ENCODE peak calls at places on chromosomes 7 and 10, in ten cellular contexts. J, N, H, X, F, G, Z, V, T and A are unnamed samples.

GRCh38 chr10:47409171-47409865 is 25.2 kb upstream of the ZNF488 start:
- DNase-seq in H (no peak), N (peak; percentile 58), T (no peak), Z (no peak), G (peak; percentile 21), X (no peak), V (no peak), F (no peak), J (no peak), A (no peak)

GRCh38 chr7:149874644-149875028 is 867 bp downstream of the ATP6V0E2 start:
- DNase-seq in V (no peak), X (no peak), H (no peak), G (no peak), J (no peak), T (no peak), Z (peak; percentile 63), F (no peak), N (no peak), A (peak; percentile 18)

GRCh38 chr10:63627376-63627775 is 106.2 kb downstream of the REEP3 start:
- DNase-seq in F (no peak), V (no peak), Z (no peak), N (no peak), T (no peak), H (no peak), J (no peak), G (no peak), X (no peak), A (no peak)

GRCh38 chr10:114252883-114253282 is 13.8 kb downstream of the VWA2 start:
- DNase-seq in V (no peak), N (no peak), Z (no peak), G (no peak), T (peak; percentile 25), X (no peak), F (no peak), J (no peak), H (no peak), A (no peak)

GRCh38 chr10:42975558-42976352 is 101.1 kb upstream of the RET start:
- DNase-seq in Z (no peak), F (no peak), G (no peak), T (peak; percentile 51), X (no peak), N (peak; percentile 7), H (no peak), V (peak; percentile 66), J (no peak), A (no peak)

GRCh38 chr7:522938-523289 is 3.3 kb upstream of the PDGFA start:
- DNase-seq in J (no peak), T (no peak), X (no peak), G (no peak), H (no peak), Z (no peak), N (no peak), V (no peak), F (no peak), A (no peak)

GRCh38 chr10:10792681-10793080 is 225.0 kb upstream of the CELF2 start:
- DNase-seq in X (peak; percentile 97), N (no peak), G (no peak), V (no peak), H (peak; percentile 82), F (peak; percentile 89), T (no peak), J (peak; percentile 90), Z (no peak), A (no peak)

GRCh38 chr7:132256721-132257212 is 319.5 kb downstream of the PLXNA4 start:
- DNase-seq in X (no peak), V (no peak), T (no peak), Z (no peak), G (no peak), F (no peak), J (no peak), N (no peak), H (no peak), A (no peak)

GRCh38 chr7:34709771-34710170 is 51.8 kb downstream of the NPSR1 start:
- DNase-seq in Z (peak; percentile 39), H (no peak), N (no peak), J (no peak), V (no peak), F (no peak), T (no peak), X (no peak), G (no peak), A (no peak)

GRCh38 chr7:52843436-52843835 is 192.0 kb upstream of the POM121L12 start:
- DNase-seq in X (no peak), T (no peak), V (no peak), G (no peak), N (no peak), F (no peak), H (no peak), Z (no peak), J (no peak), A (no peak)

GRCh38 chr10:116195583-116195982 is 77.4 kb downstream of the GFRA1 start:
- DNase-seq in J (no peak), V (no peak), H (no peak), F (no peak), T (no peak), Z (no peak), N (no peak), X (no peak), G (no peak), A (no peak)

DNA sequence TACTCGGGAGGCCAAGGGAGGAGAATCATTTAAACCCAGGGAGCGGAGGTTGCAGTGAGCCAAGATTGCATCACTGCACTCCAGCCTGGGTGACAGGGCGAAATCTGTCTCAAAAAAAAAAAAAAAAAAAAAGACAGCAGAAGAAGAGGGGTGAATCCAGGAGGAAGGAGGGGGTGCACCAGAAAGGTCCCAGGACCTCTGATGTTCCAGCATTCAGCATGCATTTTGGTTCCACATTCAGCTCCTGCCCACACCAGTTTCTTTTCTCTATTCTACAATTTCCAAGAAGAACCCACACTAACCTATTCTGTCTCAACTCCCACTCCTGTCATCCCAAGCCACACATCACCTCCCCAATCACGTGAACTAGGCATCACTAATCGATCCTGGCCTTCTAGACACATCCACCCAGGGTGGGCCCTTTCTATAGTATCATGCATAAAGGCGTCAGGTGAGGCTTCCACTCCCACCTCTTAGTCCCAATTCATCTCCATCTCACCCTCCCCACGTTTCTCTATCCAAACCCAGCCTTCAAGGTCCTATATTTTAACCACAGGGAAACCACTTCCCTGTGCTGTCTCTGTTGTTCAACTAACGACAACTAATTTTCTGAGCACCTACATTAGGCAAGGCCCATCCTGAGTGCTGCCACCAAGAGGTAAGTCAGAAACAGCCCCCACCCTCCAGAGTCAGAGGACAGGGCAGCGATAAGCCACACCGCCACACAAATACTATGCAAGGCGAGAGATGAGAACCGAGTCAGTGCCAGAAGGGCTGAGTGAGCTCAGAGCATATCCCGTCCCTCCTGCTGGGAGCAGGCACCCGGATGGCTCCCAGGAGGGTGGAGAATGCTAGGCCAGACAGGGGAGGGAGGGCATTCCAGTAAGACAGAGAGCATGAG is 2.2 kb downstream of the ANXA11 start:
- DNase-seq in T (peak; percentile 90), N (peak; percentile 83), G (peak; percentile 89), V (peak; percentile 90), X (peak; percentile 92), F (peak; percentile 65), J (peak; percentile 94), Z (peak; percentile 40), H (no peak), A (peak; percentile 74)
- H3K4me3 ChIP-seq in T (peak overlapping the region; percentile 76), N (peak overlapping the region; percentile 80), G (peak overlapping the region; percentile 97), V (peak overlapping the region; percentile 95), X (peak overlapping the region; percentile 91), F (peak overlapping the region; percentile 4), J (peak overlapping the region; percentile 98), Z (peak overlapping the region; percentile 78), H (peak overlapping the region; percentile 81), A (peak overlapping the region; percentile 80)

DNA sequence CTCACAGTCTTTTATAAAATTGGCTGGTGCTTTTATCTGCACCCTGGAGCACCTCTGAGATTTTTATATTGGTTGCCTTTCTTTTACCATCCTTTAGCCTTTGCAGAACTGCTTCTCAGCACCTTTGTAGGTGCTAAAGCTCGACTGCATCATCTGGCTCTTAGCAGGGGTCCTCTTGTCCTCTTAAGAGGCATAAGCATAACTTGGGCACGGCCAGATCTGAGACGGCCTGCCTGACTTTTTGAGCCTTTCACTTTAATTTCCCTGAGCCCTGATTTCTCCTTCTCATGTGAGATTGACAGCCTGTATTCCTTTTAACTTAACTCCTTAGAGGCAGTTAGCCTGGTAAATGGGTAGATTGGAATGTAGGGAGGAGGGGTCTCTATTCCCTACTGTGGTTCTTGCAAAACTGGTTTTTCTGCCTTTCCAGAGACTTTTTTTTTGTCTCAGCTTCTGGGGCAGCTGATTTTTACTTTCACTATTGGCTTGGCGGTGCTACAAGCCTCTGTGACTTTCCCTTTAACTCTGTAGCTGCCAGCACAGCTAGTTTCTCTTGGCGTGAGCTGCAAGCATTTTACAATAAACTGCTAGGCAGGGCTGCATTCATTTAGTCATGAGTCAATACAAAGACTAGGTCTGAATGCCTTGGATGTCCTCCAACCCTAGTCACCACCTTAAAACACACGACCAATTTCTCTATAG is 24.0 kb downstream of the ZPBP start:
- DNase-seq in V (peak; percentile 53), Z (no peak), H (peak; percentile 26), X (peak; percentile 60), T (no peak), J (no peak), F (no peak), G (no peak), N (no peak), A (no peak)
- H3K4me3 ChIP-seq in V (no peak overlapping the region), Z (peak overlapping the region; percentile 71), H (peak overlapping the region; percentile 13), X (peak overlapping the region; percentile 56), T (peak overlapping the region; percentile 56), J (peak overlapping the region; percentile 66), F (no peak overlapping the region), G (peak overlapping the region; percentile 68), N (peak overlapping the region; percentile 17), A (peak overlapping the region; percentile 60)

DNA sequence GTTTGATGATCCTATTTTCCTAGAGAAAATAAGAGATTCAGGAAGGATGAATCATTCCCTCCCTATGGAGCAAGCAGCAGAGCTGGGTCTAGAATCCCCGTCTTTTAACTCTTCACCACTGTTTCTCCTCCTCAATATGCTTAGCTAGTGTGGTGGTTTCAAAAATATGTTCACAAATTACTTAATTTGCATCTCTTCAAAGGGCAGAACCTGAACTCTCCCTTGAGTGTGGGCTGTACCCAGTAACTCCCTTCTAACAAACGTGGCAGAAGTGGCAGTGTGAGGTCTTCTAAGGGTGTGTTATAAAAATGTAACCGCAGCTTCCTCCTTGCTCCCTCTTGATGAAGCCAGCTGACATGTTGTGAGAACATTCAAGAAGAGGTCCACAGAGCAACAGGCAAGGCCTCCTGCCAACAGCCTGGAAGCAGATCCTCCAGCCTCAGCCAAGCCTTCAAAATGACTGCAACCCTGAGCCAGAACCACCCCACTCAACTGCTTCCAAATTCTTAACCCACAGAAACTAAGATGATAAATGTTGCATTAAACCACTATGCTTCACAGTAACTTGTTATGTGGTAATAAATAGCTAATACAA is 36.6 kb downstream of the SRPK2 start:
- DNase-seq in Z (peak; percentile 61), J (peak; percentile 86), N (peak; percentile 72), X (peak; percentile 99), F (peak; percentile 81), T (peak; percentile 90), G (peak; percentile 89), H (peak; percentile 43), V (no peak), A (peak; percentile 80)
- H3K4me3 ChIP-seq in Z (no peak overlapping the region), J (no peak overlapping the region), N (no peak overlapping the region), X (peak overlapping the region; percentile 29), F (no peak overlapping the region), T (peak overlapping the region; percentile 20), G (no peak overlapping the region), H (no peak overlapping the region), V (no peak overlapping the region), A (no peak overlapping the region)

DNA sequence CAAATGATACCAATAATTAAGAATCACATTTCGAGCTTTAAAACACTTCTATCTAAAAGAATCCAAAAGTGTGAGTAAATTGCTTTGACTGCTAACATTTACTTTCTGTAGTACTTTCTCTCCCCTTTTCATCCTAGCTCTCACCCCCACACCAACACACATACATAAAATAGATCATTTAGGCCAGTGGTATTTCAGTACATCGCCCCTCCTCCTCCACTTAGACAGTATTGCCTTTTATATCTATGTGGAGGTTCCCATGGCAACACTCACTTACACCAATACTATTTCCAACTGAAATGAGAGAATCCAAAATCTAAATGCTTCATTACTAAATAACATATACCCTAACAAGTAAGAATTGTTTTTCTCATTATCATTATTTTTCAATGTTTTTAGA is 58.9 kb downstream of the HIBADH start:
- DNase-seq in X (no peak), J (no peak), N (no peak), F (no peak), V (no peak), T (no peak), Z (no peak), H (no peak), G (no peak), A (no peak)
- H3K4me3 ChIP-seq in X (no peak overlapping the region), J (no peak overlapping the region), N (no peak overlapping the region), F (no peak overlapping the region), V (no peak overlapping the region), T (no peak overlapping the region), Z (no peak overlapping the region), H (no peak overlapping the region), G (no peak overlapping the region), A (no peak overlapping the region)